ENCODE peak calls at places on chromosomes 13 and 19, in seven cellular contexts. One of them, this sample, is unnamed.

GRCh38 chr13:97810152-97810551 is 143.3 kb upstream of the IPO5 start:
- DNase-seq in stimulated activated CD4-positive, alpha-beta T cell treated with anti-CD3 and anti-CD28 coated beads, Interleukin-2, amount 100 ng/mL, for 4 hours: no peak
- DNase-seq in NCI-H748 treated with DMSO at 0.1 percent for 48 hours: no peak
- DNase-seq in HTR-8/SVneo: no peak
- DNase-seq in Panc1: no peak
- DNase-seq in left colon: no peak
- DNase-seq in AG09319: no peak
- DNase-seq in this sample: no peak

GRCh38 chr13:66809496-66809895 is 420.6 kb downstream of the PCDH9 start:
- DNase-seq in HTR-8/SVneo: no peak
- DNase-seq in NCI-H748 treated with DMSO at 0.1 percent for 48 hours: peak; percentile 70
- DNase-seq in left colon: no peak
- DNase-seq in AG09319: no peak
- DNase-seq in Panc1: no peak
- DNase-seq in stimulated activated CD4-positive, alpha-beta T cell treated with anti-CD3 and anti-CD28 coated beads, Interleukin-2, amount 100 ng/mL, for 4 hours: no peak
- DNase-seq in this sample: no peak

GRCh38 chr13:44471686-44472085 is 98.1 kb downstream of the SERP2 start:
- DNase-seq in Panc1: no peak
- DNase-seq in AG09319: no peak
- DNase-seq in stimulated activated CD4-positive, alpha-beta T cell treated with anti-CD3 and anti-CD28 coated beads, Interleukin-2, amount 100 ng/mL, for 4 hours: no peak
- DNase-seq in left colon: no peak
- DNase-seq in HTR-8/SVneo: no peak
- DNase-seq in NCI-H748 treated with DMSO at 0.1 percent for 48 hours: no peak
- DNase-seq in this sample: no peak

GRCh38 chr13:20815469-20815868 is 41.7 kb upstream of the EEF1AKMT1 start:
- DNase-seq in Panc1: no peak
- DNase-seq in HTR-8/SVneo: no peak
- DNase-seq in stimulated activated CD4-positive, alpha-beta T cell treated with anti-CD3 and anti-CD28 coated beads, Interleukin-2, amount 100 ng/mL, for 4 hours: no peak
- DNase-seq in left colon: no peak
- DNase-seq in NCI-H748 treated with DMSO at 0.1 percent for 48 hours: no peak
- DNase-seq in AG09319: no peak
- DNase-seq in this sample: no peak

GRCh38 chr13:105979586-105979985 is 555.9 kb downstream of the EFNB2 start:
- DNase-seq in AG09319: no peak
- DNase-seq in stimulated activated CD4-positive, alpha-beta T cell treated with anti-CD3 and anti-CD28 coated beads, Interleukin-2, amount 100 ng/mL, for 4 hours: no peak
- DNase-seq in HTR-8/SVneo: no peak
- DNase-seq in Panc1: no peak
- DNase-seq in left colon: peak; percentile 68
- DNase-seq in NCI-H748 treated with DMSO at 0.1 percent for 48 hours: peak; percentile 82
- DNase-seq in this sample: no peak

GRCh38 chr19:399370-399769 is 9.6 kb downstream of the C2CD4C start:
- DNase-seq in left colon: no peak
- DNase-seq in stimulated activated CD4-positive, alpha-beta T cell treated with anti-CD3 and anti-CD28 coated beads, Interleukin-2, amount 100 ng/mL, for 4 hours: no peak
- DNase-seq in HTR-8/SVneo: no peak
- DNase-seq in Panc1: no peak
- DNase-seq in AG09319: no peak
- DNase-seq in NCI-H748 treated with DMSO at 0.1 percent for 48 hours: no peak
- DNase-seq in this sample: no peak

GRCh38 chr13:101529419-101529818 is 76.9 kb downstream of the ITGBL1 start:
- DNase-seq in left colon: no peak
- DNase-seq in HTR-8/SVneo: no peak
- DNase-seq in AG09319: no peak
- DNase-seq in stimulated activated CD4-positive, alpha-beta T cell treated with anti-CD3 and anti-CD28 coated beads, Interleukin-2, amount 100 ng/mL, for 4 hours: no peak
- DNase-seq in Panc1: peak; percentile 59
- DNase-seq in NCI-H748 treated with DMSO at 0.1 percent for 48 hours: no peak
- DNase-seq in this sample: no peak

GRCh38 chr13:114151031-114151430 is 18.6 kb upstream of the RASA3 start:
- DNase-seq in NCI-H748 treated with DMSO at 0.1 percent for 48 hours: no peak
- DNase-seq in left colon: no peak
- DNase-seq in Panc1: no peak
- DNase-seq in stimulated activated CD4-positive, alpha-beta T cell treated with anti-CD3 and anti-CD28 coated beads, Interleukin-2, amount 100 ng/mL, for 4 hours: no peak
- DNase-seq in AG09319: no peak
- DNase-seq in HTR-8/SVneo: no peak
- DNase-seq in this sample: no peak

GRCh38 chr19:54178581-54179261 is 5.8 kb upstream of the TMC4 start:
- DNase-seq in HTR-8/SVneo: no peak
- DNase-seq in NCI-H748 treated with DMSO at 0.1 percent for 48 hours: peak; percentile 15
- DNase-seq in stimulated activated CD4-positive, alpha-beta T cell treated with anti-CD3 and anti-CD28 coated beads, Interleukin-2, amount 100 ng/mL, for 4 hours: no peak
- DNase-seq in AG09319: no peak
- DNase-seq in Panc1: no peak
- DNase-seq in left colon: no peak
- DNase-seq in this sample: peak; percentile 38

GRCh38 chr19:14410054-14410774 is 8.9 kb downstream of the DDX39A start:
- DNase-seq in Panc1: no peak
- DNase-seq in NCI-H748 treated with DMSO at 0.1 percent for 48 hours: no peak
- DNase-seq in AG09319: no peak
- DNase-seq in HTR-8/SVneo: no peak
- DNase-seq in left colon: no peak
- DNase-seq in stimulated activated CD4-positive, alpha-beta T cell treated with anti-CD3 and anti-CD28 coated beads, Interleukin-2, amount 100 ng/mL, for 4 hours: no peak
- DNase-seq in this sample: no peak

GRCh38 chr13:94251801-94252200 is 227.7 kb downstream of the DCT start:
- DNase-seq in stimulated activated CD4-positive, alpha-beta T cell treated with anti-CD3 and anti-CD28 coated beads, Interleukin-2, amount 100 ng/mL, for 4 hours: no peak
- DNase-seq in Panc1: no peak
- DNase-seq in left colon: no peak
- DNase-seq in HTR-8/SVneo: no peak
- DNase-seq in NCI-H748 treated with DMSO at 0.1 percent for 48 hours: no peak
- DNase-seq in AG09319: no peak
- DNase-seq in this sample: no peak

GRCh38 chr13:39106216-39106995 is 68.2 kb downstream of the NHLRC3 start:
- DNase-seq in Panc1: no peak
- DNase-seq in NCI-H748 treated with DMSO at 0.1 percent for 48 hours: peak; percentile 91
- DNase-seq in AG09319: no peak
- DNase-seq in left colon: no peak
- DNase-seq in stimulated activated CD4-positive, alpha-beta T cell treated with anti-CD3 and anti-CD28 coated beads, Interleukin-2, amount 100 ng/mL, for 4 hours: no peak
- DNase-seq in HTR-8/SVneo: no peak
- DNase-seq in this sample: no peak

GRCh38 chr13:30735025-30735967 is at the start of gene ALOX5AP:
- DNase-seq in Panc1: no peak
- DNase-seq in AG09319: no peak
- DNase-seq in HTR-8/SVneo: no peak
- DNase-seq in NCI-H748 treated with DMSO at 0.1 percent for 48 hours: no peak
- DNase-seq in stimulated activated CD4-positive, alpha-beta T cell treated with anti-CD3 and anti-CD28 coated beads, Interleukin-2, amount 100 ng/mL, for 4 hours: no peak
- DNase-seq in left colon: no peak
- DNase-seq in this sample: no peak

GRCh38 chr13:99199541-99200432 is 867 bp upstream of the UBAC2 start:
- DNase-seq in stimulated activated CD4-positive, alpha-beta T cell treated with anti-CD3 and anti-CD28 coated beads, Interleukin-2, amount 100 ng/mL, for 4 hours: peak; percentile 13
- DNase-seq in Panc1: no peak
- DNase-seq in AG09319: no peak
- DNase-seq in HTR-8/SVneo: no peak
- DNase-seq in NCI-H748 treated with DMSO at 0.1 percent for 48 hours: no peak
- DNase-seq in left colon: no peak
- DNase-seq in this sample: no peak

GRCh38 chr19:20278342-20278741 is 111.3 kb downstream of the ZNF486 start:
- DNase-seq in HTR-8/SVneo: no peak
- DNase-seq in stimulated activated CD4-positive, alpha-beta T cell treated with anti-CD3 and anti-CD28 coated beads, Interleukin-2, amount 100 ng/mL, for 4 hours: no peak
- DNase-seq in NCI-H748 treated with DMSO at 0.1 percent for 48 hours: no peak
- DNase-seq in left colon: peak; percentile 8
- DNase-seq in Panc1: no peak
- DNase-seq in AG09319: peak; percentile 1
- DNase-seq in this sample: peak; percentile 3

GRCh38 chr13:50387124-50387581 is 371.9 kb downstream of the KCNRG start:
- DNase-seq in Panc1: no peak
- DNase-seq in left colon: peak; percentile 52
- DNase-seq in NCI-H748 treated with DMSO at 0.1 percent for 48 hours: peak; percentile 43
- DNase-seq in AG09319: no peak
- DNase-seq in HTR-8/SVneo: peak; percentile 17
- DNase-seq in stimulated activated CD4-positive, alpha-beta T cell treated with anti-CD3 and anti-CD28 coated beads, Interleukin-2, amount 100 ng/mL, for 4 hours: peak; percentile 13
- DNase-seq in this sample: no peak

GRCh38 chr13:110340812-110341444 is 33.8 kb downstream of the COL4A2 start:
- DNase-seq in AG09319: no peak
- DNase-seq in Panc1: no peak
- DNase-seq in NCI-H748 treated with DMSO at 0.1 percent for 48 hours: no peak
- DNase-seq in left colon: peak; percentile 64
- DNase-seq in HTR-8/SVneo: peak; percentile 18
- DNase-seq in stimulated activated CD4-positive, alpha-beta T cell treated with anti-CD3 and anti-CD28 coated beads, Interleukin-2, amount 100 ng/mL, for 4 hours: peak; percentile 62
- DNase-seq in this sample: peak; percentile 69

GRCh38 chr13:36839981-36840380 is 21.0 kb downstream of the RFXAP start:
- DNase-seq in Panc1: no peak
- DNase-seq in HTR-8/SVneo: no peak
- DNase-seq in stimulated activated CD4-positive, alpha-beta T cell treated with anti-CD3 and anti-CD28 coated beads, Interleukin-2, amount 100 ng/mL, for 4 hours: no peak
- DNase-seq in AG09319: no peak
- DNase-seq in NCI-H748 treated with DMSO at 0.1 percent for 48 hours: no peak
- DNase-seq in left colon: no peak
- DNase-seq in this sample: no peak

GRCh38 chr19:34350161-34350561 is 14.8 kb upstream of the GPI start:
- DNase-seq in Panc1: no peak
- DNase-seq in AG09319: no peak
- DNase-seq in left colon: no peak
- DNase-seq in stimulated activated CD4-positive, alpha-beta T cell treated with anti-CD3 and anti-CD28 coated beads, Interleukin-2, amount 100 ng/mL, for 4 hours: peak; percentile 64
- DNase-seq in NCI-H748 treated with DMSO at 0.1 percent for 48 hours: no peak
- DNase-seq in HTR-8/SVneo: no peak
- DNase-seq in this sample: peak; percentile 56

GRCh38 chr13:49351871-49352270 is 92.0 kb downstream of the CAB39L start:
- DNase-seq in left colon: no peak
- DNase-seq in stimulated activated CD4-positive, alpha-beta T cell treated with anti-CD3 and anti-CD28 coated beads, Interleukin-2, amount 100 ng/mL, for 4 hours: no peak
- DNase-seq in Panc1: no peak
- DNase-seq in HTR-8/SVneo: no peak
- DNase-seq in AG09319: no peak
- DNase-seq in NCI-H748 treated with DMSO at 0.1 percent for 48 hours: no peak
- DNase-seq in this sample: no peak

GRCh38 chr19:27909861-27910260 is 1303.1 kb downstream of the UQCRFS1 start:
- DNase-seq in stimulated activated CD4-positive, alpha-beta T cell treated with anti-CD3 and anti-CD28 coated beads, Interleukin-2, amount 100 ng/mL, for 4 hours: no peak
- DNase-seq in AG09319: no peak
- DNase-seq in HTR-8/SVneo: no peak
- DNase-seq in NCI-H748 treated with DMSO at 0.1 percent for 48 hours: no peak
- DNase-seq in Panc1: no peak
- DNase-seq in left colon: no peak
- DNase-seq in this sample: no peak

GRCh38 chr13:36753176-36753575 is 65.8 kb upstream of the RFXAP start:
- DNase-seq in NCI-H748 treated with DMSO at 0.1 percent for 48 hours: no peak
- DNase-seq in HTR-8/SVneo: no peak
- DNase-seq in left colon: no peak
- DNase-seq in AG09319: no peak
- DNase-seq in stimulated activated CD4-positive, alpha-beta T cell treated with anti-CD3 and anti-CD28 coated beads, Interleukin-2, amount 100 ng/mL, for 4 hours: no peak
- DNase-seq in Panc1: no peak
- DNase-seq in this sample: no peak

GRCh38 chr13:93861818-93862217 is 617.7 kb downstream of the DCT start:
- DNase-seq in NCI-H748 treated with DMSO at 0.1 percent for 48 hours: no peak
- DNase-seq in Panc1: no peak
- DNase-seq in AG09319: no peak
- DNase-seq in left colon: no peak
- DNase-seq in HTR-8/SVneo: peak; percentile 5
- DNase-seq in stimulated activated CD4-positive, alpha-beta T cell treated with anti-CD3 and anti-CD28 coated beads, Interleukin-2, amount 100 ng/mL, for 4 hours: no peak
- DNase-seq in this sample: no peak

GRCh38 chr19:46489445-46490272 is 6.0 kb downstream of the PNMA8B start:
- DNase-seq in Panc1: no peak
- DNase-seq in stimulated activated CD4-positive, alpha-beta T cell treated with anti-CD3 and anti-CD28 coated beads, Interleukin-2, amount 100 ng/mL, for 4 hours: no peak
- DNase-seq in HTR-8/SVneo: no peak
- DNase-seq in left colon: no peak
- DNase-seq in NCI-H748 treated with DMSO at 0.1 percent for 48 hours: no peak
- DNase-seq in AG09319: no peak
- DNase-seq in this sample: peak; percentile 34

GRCh38 chr13:39810091-39810877 is 154.8 kb downstream of the COG6 start:
- DNase-seq in NCI-H748 treated with DMSO at 0.1 percent for 48 hours: no peak
- DNase-seq in stimulated activated CD4-positive, alpha-beta T cell treated with anti-CD3 and anti-CD28 coated beads, Interleukin-2, amount 100 ng/mL, for 4 hours: no peak
- DNase-seq in HTR-8/SVneo: no peak
- DNase-seq in left colon: no peak
- DNase-seq in Panc1: no peak
- DNase-seq in AG09319: no peak
- DNase-seq in this sample: no peak

GRCh38 chr13:40780822-40781401 is 8.5 kb upstream of the SLC25A15 start:
- DNase-seq in left colon: no peak
- DNase-seq in AG09319: no peak
- DNase-seq in HTR-8/SVneo: no peak
- DNase-seq in Panc1: no peak
- DNase-seq in stimulated activated CD4-positive, alpha-beta T cell treated with anti-CD3 and anti-CD28 coated beads, Interleukin-2, amount 100 ng/mL, for 4 hours: no peak
- DNase-seq in NCI-H748 treated with DMSO at 0.1 percent for 48 hours: no peak
- DNase-seq in this sample: no peak

GRCh38 chr19:48468806-48469055 is 438 bp upstream of the CYTH2 start:
- DNase-seq in left colon: peak; percentile 99
- DNase-seq in Panc1: no peak
- DNase-seq in NCI-H748 treated with DMSO at 0.1 percent for 48 hours: no peak
- DNase-seq in HTR-8/SVneo: no peak
- DNase-seq in stimulated activated CD4-positive, alpha-beta T cell treated with anti-CD3 and anti-CD28 coated beads, Interleukin-2, amount 100 ng/mL, for 4 hours: no peak
- DNase-seq in AG09319: peak; percentile 100
- DNase-seq in this sample: no peak

GRCh38 chr19:54179921-54180452 is 7.0 kb upstream of the TMC4 start:
- DNase-seq in AG09319: no peak
- DNase-seq in NCI-H748 treated with DMSO at 0.1 percent for 48 hours: peak; percentile 98
- DNase-seq in HTR-8/SVneo: no peak
- DNase-seq in left colon: peak; percentile 78
- DNase-seq in Panc1: no peak
- DNase-seq in stimulated activated CD4-positive, alpha-beta T cell treated with anti-CD3 and anti-CD28 coated beads, Interleukin-2, amount 100 ng/mL, for 4 hours: no peak
- DNase-seq in this sample: no peak

GRCh38 chr13:35630551-35631275 is 154.2 kb upstream of the MAB21L1 start:
- DNase-seq in AG09319: peak; percentile 40
- DNase-seq in Panc1: no peak
- DNase-seq in left colon: peak; percentile 4
- DNase-seq in stimulated activated CD4-positive, alpha-beta T cell treated with anti-CD3 and anti-CD28 coated beads, Interleukin-2, amount 100 ng/mL, for 4 hours: no peak
- DNase-seq in HTR-8/SVneo: peak; percentile 12
- DNase-seq in NCI-H748 treated with DMSO at 0.1 percent for 48 hours: peak; percentile 46
- DNase-seq in this sample: no peak

GRCh38 chr13:112449545-112449930 is 73.4 kb downstream of the SPACA7 start:
- DNase-seq in NCI-H748 treated with DMSO at 0.1 percent for 48 hours: no peak
- DNase-seq in left colon: no peak
- DNase-seq in stimulated activated CD4-positive, alpha-beta T cell treated with anti-CD3 and anti-CD28 coated beads, Interleukin-2, amount 100 ng/mL, for 4 hours: no peak
- DNase-seq in AG09319: no peak
- DNase-seq in Panc1: no peak
- DNase-seq in HTR-8/SVneo: no peak
- DNase-seq in this sample: no peak

GRCh38 chr19:44777715-44778347 is at the start of gene CBLC:
- DNase-seq in AG09319: no peak
- DNase-seq in stimulated activated CD4-positive, alpha-beta T cell treated with anti-CD3 and anti-CD28 coated beads, Interleukin-2, amount 100 ng/mL, for 4 hours: no peak
- DNase-seq in NCI-H748 treated with DMSO at 0.1 percent for 48 hours: peak; percentile 13
- DNase-seq in Panc1: no peak
- DNase-seq in left colon: peak; percentile 91
- DNase-seq in HTR-8/SVneo: no peak
- DNase-seq in this sample: no peak

GRCh38 chr13:100131863-100132574 is 43.1 kb downstream of the PCCA start:
- DNase-seq in AG09319: peak; percentile 16
- DNase-seq in NCI-H748 treated with DMSO at 0.1 percent for 48 hours: no peak
- DNase-seq in stimulated activated CD4-positive, alpha-beta T cell treated with anti-CD3 and anti-CD28 coated beads, Interleukin-2, amount 100 ng/mL, for 4 hours: peak; percentile 42
- DNase-seq in left colon: no peak
- DNase-seq in Panc1: peak; percentile 43
- DNase-seq in HTR-8/SVneo: peak; percentile 71
- DNase-seq in this sample: peak; percentile 50

GRCh38 chr19:42465827-42466280 is 23.1 kb upstream of the CXCL17 start:
- DNase-seq in AG09319: no peak
- DNase-seq in NCI-H748 treated with DMSO at 0.1 percent for 48 hours: no peak
- DNase-seq in left colon: no peak
- DNase-seq in HTR-8/SVneo: no peak
- DNase-seq in stimulated activated CD4-positive, alpha-beta T cell treated with anti-CD3 and anti-CD28 coated beads, Interleukin-2, amount 100 ng/mL, for 4 hours: no peak
- DNase-seq in Panc1: no peak
- DNase-seq in this sample: no peak

GRCh38 chr13:98939552-98940306 is 38.1 kb downstream of the DOCK9 start:
- DNase-seq in HTR-8/SVneo: no peak
- DNase-seq in Panc1: no peak
- DNase-seq in NCI-H748 treated with DMSO at 0.1 percent for 48 hours: no peak
- DNase-seq in AG09319: no peak
- DNase-seq in stimulated activated CD4-positive, alpha-beta T cell treated with anti-CD3 and anti-CD28 coated beads, Interleukin-2, amount 100 ng/mL, for 4 hours: no peak
- DNase-seq in left colon: no peak
- DNase-seq in this sample: no peak

GRCh38 chr19:4704317-4704673 is 19.3 kb downstream of the DPP9 start:
- DNase-seq in HTR-8/SVneo: no peak
- DNase-seq in stimulated activated CD4-positive, alpha-beta T cell treated with anti-CD3 and anti-CD28 coated beads, Interleukin-2, amount 100 ng/mL, for 4 hours: no peak
- DNase-seq in Panc1: no peak
- DNase-seq in NCI-H748 treated with DMSO at 0.1 percent for 48 hours: no peak
- DNase-seq in left colon: no peak
- DNase-seq in AG09319: no peak
- DNase-seq in this sample: no peak

This sample was measured in activated naive CD8-positive, alpha-beta T cell treated with anti-CD3 and anti-CD28 coated beads for 36 hours.